ENCODE peak calls at places on chromosome 18, in eight cellular contexts. V, Q, B, A, O, L, I and T are unnamed samples. For H3K4me1, the result is how much of the 10 kb centered on the place peaks cover.

GRCh38 chr18:8623549-8624106 is 14.4 kb downstream of the RAB12 start:
- DNase-seq in V (no peak), Q (no peak), B (no peak), A (peak), O (no peak), L (no peak), I (no peak), T (peak)

GRCh38 chr18:63042351-63042750 is 277.2 kb downstream of the BCL2 start:
- DNase-seq in V (no peak), Q (no peak), B (no peak), A (no peak), O (no peak), L (no peak), I (no peak), T (no peak)

GRCh38 chr18:35458677-35459441 is 38.9 kb downstream of the INO80C start:
- DNase-seq in V (peak), Q (no peak), B (peak), A (peak), O (no peak), L (peak), I (peak), T (peak)

GRCh38 chr18:77146249-77147080 is 13.9 kb upstream of the MBP start:
- DNase-seq in V (no peak), Q (no peak), B (no peak), A (no peak), O (peak), L (no peak), I (no peak), T (no peak)

GRCh38 chr18:35835838-35836237 is 136.6 kb upstream of the RMP24 start:
- DNase-seq in V (no peak), Q (no peak), B (no peak), A (no peak), O (no peak), L (no peak), I (no peak), T (no peak)

GRCh38 chr18:75218064-75218463 is 7.5 kb downstream of the TSHZ1 start:
- DNase-seq in V (no peak), Q (no peak), B (no peak), A (no peak), O (no peak), L (no peak), I (no peak), T (no peak)

GRCh38 chr18:41320090-41320489 is 634.9 kb upstream of the PIK3C3 start:
- DNase-seq in V (no peak), Q (no peak), B (no peak), A (no peak), O (no peak), L (no peak), I (peak), T (no peak)

GRCh38 chr18:12998332-12999060 is 7.3 kb downstream of the CEP192 start:
- DNase-seq in V (no peak), Q (no peak), B (no peak), A (no peak), O (no peak), L (no peak), I (no peak), T (no peak)

GRCh38 chr18:23321996-23322395 is 131.1 kb upstream of the RIOK3 start:
- DNase-seq in V (no peak), Q (no peak), B (peak), A (no peak), O (peak), L (peak), I (no peak), T (no peak)

GRCh38 chr18:36718705-36719328 is 110.0 kb downstream of the TPGS2 start:
- DNase-seq in V (no peak), Q (no peak), B (peak), A (no peak), O (no peak), L (peak), I (no peak), T (no peak)

GRCh38 chr18:42614619-42615293 is 500.7 kb downstream of the RIT2 start:
- DNase-seq in V (no peak), Q (no peak), B (no peak), A (peak), O (no peak), L (peak), I (no peak), T (no peak)

GRCh38 chr18:2948038-2948437 is 64.9 kb downstream of the LPIN2 start:
- DNase-seq in V (peak), Q (no peak), B (peak), A (no peak), O (no peak), L (peak), I (peak), T (no peak)

GRCh38 chr18:30746224-30746623 is 296.3 kb downstream of the DSC3 start:
- DNase-seq in V (no peak), Q (no peak), B (no peak), A (no peak), O (no peak), L (no peak), I (no peak), T (no peak)

GRCh38 chr18:23227729-23228075 is 92.4 kb downstream of the CABLES1 start:
- DNase-seq in V (no peak), Q (no peak), B (no peak), A (no peak), O (no peak), L (no peak), I (no peak), T (no peak)

GRCh38 chr18:34809697-34810096 is 99.6 kb downstream of the DTNA start:
- DNase-seq in V (peak), Q (no peak), B (peak), A (peak), O (no peak), L (peak), I (peak), T (no peak)

GRCh38 chr18:7697306-7697705 is 130.2 kb downstream of the PTPRM start:
- DNase-seq in V (no peak), Q (no peak), B (no peak), A (no peak), O (no peak), L (no peak), I (no peak), T (no peak)

GRCh38 chr18:12410121-12410520 is 2.4 kb downstream of the PRELID3A start:
- DNase-seq in V (no peak), Q (no peak), B (no peak), A (no peak), O (no peak), L (peak), I (no peak), T (peak)

GRCh38 chr18:10205136-10205535 is 249.3 kb upstream of the APCDD1 start:
- DNase-seq in V (no peak), Q (peak), B (no peak), A (peak), O (no peak), L (peak), I (no peak), T (no peak)

GRCh38 chr18:51447351-51447896 is 249.9 kb upstream of the MEX3C start:
- DNase-seq in V (no peak), Q (no peak), B (no peak), A (peak), O (no peak), L (no peak), I (peak), T (no peak)

GRCh38 chr18:54254265-54254758 is 15.0 kb upstream of the POLI start:
- DNase-seq in V (peak), Q (no peak), B (peak), A (no peak), O (no peak), L (peak), I (peak), T (no peak)
- H3K4me3 ChIP-seq in V (peak), Q (no peak), B (no peak), A (no peak), O (no peak), L (peak), I (no peak), T (no peak)

GRCh38 chr18:48842259-48843061 is 108.3 kb downstream of the SMAD7 start:
- DNase-seq in V (no peak), Q (no peak), B (no peak), A (peak), O (no peak), L (no peak), I (no peak), T (peak)
- H3K4me1 ChIP-seq in V (half or more), Q (half or more), B (under half), A (under half), O (half or more), L (under half), I (under half), T (half or more)

DNA sequence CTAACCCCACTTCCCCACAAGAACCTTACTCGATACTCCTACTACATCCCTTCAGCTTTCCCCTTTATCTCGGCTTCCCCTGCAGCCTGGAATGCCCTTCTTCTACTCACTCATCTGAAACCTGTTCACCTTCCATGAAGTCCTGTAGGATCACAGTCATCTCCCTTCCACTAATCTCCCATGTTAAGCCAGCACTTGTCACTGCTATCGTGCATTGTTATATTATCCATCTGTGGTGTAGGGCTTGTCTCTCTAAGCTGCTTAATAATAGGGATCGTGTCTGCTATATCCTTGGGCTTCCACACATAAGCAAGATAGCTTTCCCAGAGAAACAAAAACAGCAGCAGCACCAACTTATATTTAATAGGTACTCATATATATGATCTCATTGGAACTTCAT is 48.1 kb downstream of the SLC14A1 start:
- DNase-seq in V (no peak), Q (no peak), B (no peak), A (no peak), O (no peak), L (no peak), I (no peak), T (no peak)
- TF ChIP-seq CTCF in V (no peak), Q (no peak), B (no peak), A (no peak), O (no peak), L (no peak), I (no peak), T (no peak)

DNA sequence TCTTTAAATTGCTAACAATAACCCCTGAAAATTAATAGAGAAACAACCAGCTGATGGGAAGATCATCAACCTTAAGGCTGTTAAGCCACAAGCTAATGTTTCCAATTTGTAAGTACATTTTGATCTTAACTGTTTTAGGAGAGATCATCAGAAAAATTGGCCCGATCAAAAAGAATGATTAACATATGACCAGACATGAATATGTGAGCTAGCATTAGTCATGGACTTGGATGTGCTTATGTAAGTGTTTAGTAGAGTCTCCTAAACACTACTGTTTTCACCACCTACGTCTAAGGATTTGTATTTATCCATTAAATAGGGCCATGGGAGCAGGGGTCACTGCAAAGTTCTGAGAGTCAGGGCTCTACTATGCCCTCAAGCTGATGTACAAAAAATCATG is 4.3 kb downstream of the LMAN1 start:
- DNase-seq in V (no peak), Q (no peak), B (no peak), A (no peak), O (no peak), L (peak), I (no peak), T (no peak)
- H3K4me3 ChIP-seq in V (no peak), Q (no peak), B (no peak), A (no peak), O (no peak), L (no peak), I (no peak), T (no peak)